ENCODE peak calls at places on chromosomes 11 and 22, in ten cellular contexts. M is posterior vena cava; F is NCI-H187 treated with DMSO at 0.1 percent for 48 hours; P is PC-3; G is NB4; U is stimulated activated CD8-positive, alpha-beta memory T cell treated with anti-CD3 and anti-CD28 coated beads, Interleukin-15, amount 100 ng/mL, for 1 hour; L is central memory CD4-positive, alpha-beta T cell; V is hippocampal formation; R is activated effector memory CD4-positive, alpha-beta T cell treated with anti-CD3 and anti-CD28 coated beads, Interleukin-2, amount 50 U/mL, for 16 hours; N is sciatic nerve. H is an unnamed sample.
A peak's percentile ranks its signal among the peaks of the same experiment; 100 is the strongest.

GRCh38 chr11:78216571-78217287 is 28.0 kb downstream of the USP35 start:
- DNase-seq in V (no peak), L (no peak), U (no peak), F (no peak), P (peak; percentile 66), M (no peak), G (no peak), N (no peak), R (peak; percentile 17), H (no peak)

GRCh38 chr11:19872526-19873135 is 160.0 kb downstream of the NAV2 start:
- DNase-seq in N (no peak), M (no peak), R (no peak), F (no peak), U (no peak), V (no peak), G (no peak), L (no peak), P (no peak), H (no peak)

GRCh38 chr11:96113100-96113710 is 189.3 kb upstream of the MTMR2 start:
- DNase-seq in F (no peak), R (no peak), N (no peak), M (no peak), P (no peak), V (peak; percentile 48), U (no peak), L (no peak), G (no peak), H (no peak)

GRCh38 chr22:23289851-23290724 is 109.8 kb downstream of the BCR start:
- DNase-seq in L (peak; percentile 36), F (no peak), U (peak; percentile 24), P (peak; percentile 56), M (peak; percentile 87), R (peak; percentile 85), N (peak; percentile 82), G (peak; percentile 45), V (no peak), H (peak; percentile 23)

GRCh38 chr11:104529916-104530315 is 366.0 kb upstream of the PDGFD start:
- DNase-seq in M (no peak), V (no peak), L (no peak), U (no peak), F (no peak), P (no peak), N (no peak), G (no peak), R (no peak), H (no peak)

GRCh38 chr22:37930270-37930951 is 23.0 kb downstream of the C22orf23 start:
- DNase-seq in R (no peak), V (no peak), N (no peak), G (peak; percentile 42), M (no peak), F (no peak), P (peak; percentile 31), L (no peak), U (no peak), H (no peak)

GRCh38 chr11:692824-693414 is 2.1 kb downstream of the DEAF1 start:
- DNase-seq in G (no peak), F (peak; percentile 32), R (no peak), N (no peak), M (no peak), V (no peak), L (peak; percentile 92), P (no peak), U (no peak), H (no peak)

GRCh38 chr11:18527512-18527911 is 770 bp upstream of the TSG101 start:
- DNase-seq in R (no peak), F (no peak), P (peak; percentile 66), M (no peak), L (peak; percentile 12), G (peak; percentile 64), U (no peak), N (no peak), V (no peak), H (no peak)

H was measured in activated CD4-positive, CD25-positive, alpha-beta regulatory T cell treated with anti-CD3 and anti-CD28 coated beads, Interleukin-2, amount 50 U/mL, for 16 hours.